ENCODE peak calls at places on chromosomes 1 and 21, in five cellular contexts. C is tibial artery, N is psoas muscle, R is left lung, T is heart left ventricle. E is an unnamed sample.

GRCh38 chr1:197942042-197942441 is 24.9 kb downstream of the LHX9 start:
- DNase-seq in C (no peak), N (no peak), R (no peak), T (no peak), E (no peak)

GRCh38 chr1:169148472-169149252 is 42.2 kb downstream of the ATP1B1 start:
- DNase-seq in C (no peak), N (no peak), R (no peak), T (no peak), E (no peak)

GRCh38 chr1:114208659-114209215 is 55.1 kb upstream of the SYT6 start:
- DNase-seq in C (no peak), N (no peak), R (no peak), T (no peak), E (no peak)

GRCh38 chr1:150516616-150517015 is 1.1 kb downstream of the FALEC start:
- DNase-seq in C (no peak), N (no peak), R (no peak), T (no peak), E (no peak)

GRCh38 chr1:246587606-246588005 is 21.4 kb downstream of the CNST start:
- DNase-seq in C (no peak), N (no peak), R (no peak), T (no peak), E (no peak)

GRCh38 chr1:218779341-218779831 is 394.3 kb upstream of the LYPLAL1 start:
- DNase-seq in C (no peak), N (no peak), R (no peak), T (no peak), E (no peak)

GRCh38 chr1:207698822-207699483 is 52.9 kb upstream of the CD46 start:
- DNase-seq in C (no peak), N (no peak), R (no peak), T (peak; percentile 23), E (peak; percentile 58)

GRCh38 chr1:49048188-49048587 is 271.5 kb upstream of the BEND5 start:
- DNase-seq in C (no peak), N (no peak), R (no peak), T (no peak), E (no peak)

GRCh38 chr1:243791586-243792267 is 58.3 kb downstream of the AKT3 start:
- DNase-seq in C (no peak), N (no peak), R (no peak), T (no peak), E (peak; percentile 15)

GRCh38 chr21:46650476-46651098 is 15.1 kb downstream of the PRMT2 start:
- DNase-seq in C (no peak), N (no peak), R (no peak), T (no peak), E (no peak)

GRCh38 chr1:112744019-112744578 is 29.0 kb upstream of the PPM1J start:
- DNase-seq in C (no peak), N (no peak), R (no peak), T (no peak), E (no peak)

GRCh38 chr1:190084552-190084951 is 393.1 kb downstream of the BRINP3 start:
- DNase-seq in C (no peak), N (no peak), R (no peak), T (no peak), E (no peak)

GRCh38 chr1:238558156-238558555 is 667.4 kb upstream of the ZP4 start:
- DNase-seq in C (no peak), N (no peak), R (no peak), T (no peak), E (no peak)

GRCh38 chr1:20633190-20634064 is at the start of gene PINK1:
- DNase-seq in C (peak; percentile 90), N (peak; percentile 89), R (peak; percentile 82), T (peak; percentile 84), E (peak; percentile 76)

GRCh38 chr21:44704636-44705001 is 6.8 kb downstream of the TSPEAR start:
- DNase-seq in C (peak; percentile 51), N (peak; percentile 39), R (no peak), T (no peak), E (no peak)

GRCh38 chr1:2861143-2861987 is 59.9 kb upstream of the TTC34 start:
- DNase-seq in C (no peak), N (peak; percentile 39), R (no peak), T (no peak), E (no peak)

GRCh38 chr1:17765444-17766411 is 10.6 kb downstream of the ACTL8 start:
- DNase-seq in C (no peak), N (no peak), R (no peak), T (no peak), E (no peak)

GRCh38 chr1:153439273-153439672 is 21.2 kb downstream of the S100A7 start:
- DNase-seq in C (no peak), N (no peak), R (no peak), T (no peak), E (no peak)

GRCh38 chr21:44706706-44707615 is 4.4 kb downstream of the TSPEAR start:
- DNase-seq in C (peak; percentile 49), N (peak; percentile 23), R (no peak), T (no peak), E (no peak)

GRCh38 chr1:200224315-200224714 is 185.5 kb downstream of the ZNF281 start:
- DNase-seq in C (no peak), N (no peak), R (no peak), T (no peak), E (no peak)

GRCh38 chr1:149936076-149936991 is at the start of gene MTMR11:
- DNase-seq in C (peak; percentile 78), N (no peak), R (no peak), T (no peak), E (no peak)

GRCh38 chr1:22255341-22256212 is 112.7 kb upstream of the WNT4 start:
- DNase-seq in C (no peak), N (no peak), R (no peak), T (no peak), E (no peak)

GRCh38 chr21:38219049-38219628 is 37.7 kb upstream of the KCNJ15 start:
- DNase-seq in C (peak; percentile 77), N (no peak), R (peak; percentile 81), T (peak; percentile 68), E (no peak)

GRCh38 chr1:84834419-84835064 is 58.5 kb downstream of the LPAR3 start:
- DNase-seq in C (no peak), N (no peak), R (no peak), T (no peak), E (no peak)

GRCh38 chr1:240575976-240576666 is 35.8 kb downstream of the GREM2 start:
- DNase-seq in C (no peak), N (no peak), R (no peak), T (no peak), E (no peak)

GRCh38 chr21:32581732-32582131 is 3.6 kb downstream of the TCP10L start:
- DNase-seq in C (no peak), N (no peak), R (no peak), T (no peak), E (no peak)

GRCh38 chr21:32580949-32581348 is 4.4 kb downstream of the TCP10L start:
- DNase-seq in C (no peak), N (no peak), R (no peak), T (no peak), E (no peak)

GRCh38 chr21:32574946-32575925 is 10.1 kb downstream of the TCP10L start:
- DNase-seq in C (no peak), N (no peak), R (no peak), T (no peak), E (no peak)

GRCh38 chr21:32576011-32576410 is 9.3 kb downstream of the TCP10L start:
- DNase-seq in C (no peak), N (no peak), R (no peak), T (no peak), E (no peak)

GRCh38 chr21:32578107-32578691 is 7.1 kb downstream of the TCP10L start:
- DNase-seq in C (no peak), N (no peak), R (no peak), T (no peak), E (no peak)
- TF ChIP-seq CTCF in C (no peak), N (no peak), R (no peak), T (no peak), E (no peak)

GRCh38 chr1:154829062-154829461 is 41.0 kb downstream of the KCNN3 start:
- DNase-seq in C (no peak), N (no peak), R (no peak), T (no peak), E (no peak)
- H3K27ac ChIP-seq in C (no peak overlapping the region), N (no peak overlapping the region), R (no peak overlapping the region), T (no peak overlapping the region), E (no peak overlapping the region)

GRCh38 chr1:110339427-110340206 is 440 bp downstream of the RBM15 start:
- DNase-seq in C (no peak), N (peak; percentile 76), R (peak; percentile 70), T (peak; percentile 64), E (no peak)
- TF ChIP-seq CTCF in C (peak; percentile 77), N (peak; percentile 63), R (no peak), T (peak; percentile 17), E (peak; percentile 25)

GRCh38 chr21:14553422-14553821 is 7.3 kb upstream of the SAMSN1 start:
- DNase-seq in C (no peak), N (no peak), R (no peak), T (no peak), E (no peak)
- H3K27ac ChIP-seq in C (no peak overlapping the region), N (no peak overlapping the region), R (no peak overlapping the region), T (no peak overlapping the region), E (no peak overlapping the region)

GRCh38 chr1:210250665-210250997 is 18.0 kb downstream of the SERTAD4 start:
- DNase-seq in C (peak; percentile 74), N (no peak), R (peak; percentile 45), T (no peak), E (peak; percentile 77)

GRCh38 chr1:210251680-210252490 is 19.3 kb downstream of the SERTAD4 start:
- DNase-seq in C (no peak), N (no peak), R (peak; percentile 40), T (no peak), E (no peak)

GRCh38 chr1:210252621-210253041 is 20.0 kb downstream of the SERTAD4 start:
- DNase-seq in C (no peak), N (no peak), R (peak; percentile 47), T (peak; percentile 48), E (no peak)

GRCh38 chr1:210248341-210248740 is 15.7 kb downstream of the SERTAD4 start:
- DNase-seq in C (no peak), N (no peak), R (no peak), T (no peak), E (no peak)

GRCh38 chr1:210250998-210251679 is 18.5 kb downstream of the SERTAD4 start:
- DNase-seq in C (peak; percentile 79), N (no peak), R (peak; percentile 49), T (peak; percentile 49), E (peak; percentile 86)
- TF ChIP-seq CTCF in C (no peak), N (no peak), R (no peak), T (no peak), E (peak; percentile 17)

DNA sequence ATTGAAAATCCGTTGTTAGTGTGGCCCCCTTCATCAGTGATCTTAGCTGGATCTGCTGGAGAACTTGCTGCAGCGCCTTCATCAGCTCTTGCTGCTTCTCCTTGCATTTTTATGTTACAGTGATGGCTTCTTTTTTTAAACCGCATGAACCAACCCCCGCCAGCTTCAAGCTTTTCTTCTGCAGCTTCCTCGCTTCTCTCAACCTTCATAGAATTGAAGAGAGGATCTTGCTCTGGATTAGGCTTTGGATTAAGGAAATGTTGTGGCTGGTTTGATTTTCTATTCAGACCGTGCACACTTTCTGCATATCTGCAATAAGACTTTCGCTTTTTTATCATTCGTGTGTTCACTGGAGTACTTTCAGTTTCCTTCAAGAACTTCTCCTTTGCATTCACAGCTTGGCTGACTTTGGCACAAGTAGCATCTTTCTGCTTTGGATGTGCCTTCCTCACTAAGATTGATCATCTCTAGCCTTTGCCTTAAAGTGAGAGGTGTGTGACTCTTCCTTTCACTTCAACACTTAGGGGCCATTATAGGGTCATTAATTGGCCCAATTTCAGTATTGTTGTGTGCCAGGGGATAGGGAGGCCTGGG is 13.1 kb downstream of the RNF187 start:
- DNase-seq in C (no peak), N (no peak), R (no peak), T (no peak), E (no peak)
- H3K27ac ChIP-seq in C (no peak overlapping the region), N (no peak overlapping the region), R (no peak overlapping the region), T (no peak overlapping the region), E (no peak overlapping the region)